ENCODE peak calls at places on chromosomes 7 and 10, in six cellular contexts. One of them, this sample, is unnamed.
A peak's percentile ranks its signal among the peaks of the same experiment; 100 is the strongest.

GRCh38 chr10:130243015-130243414 is 106.8 kb downstream of the GLRX3 start:
- DNase-seq in PC-3: no peak
- DNase-seq in breast epithelium: no peak
- DNase-seq in neural progenitor cell: no peak
- DNase-seq in hepatocyte: no peak
- DNase-seq in adrenal gland: no peak
- DNase-seq in this sample: no peak

GRCh38 chr7:18287482-18287881 is 208.1 kb upstream of the HDAC9 start:
- DNase-seq in neural progenitor cell: peak; percentile 4
- DNase-seq in PC-3: no peak
- DNase-seq in adrenal gland: no peak
- DNase-seq in hepatocyte: no peak
- DNase-seq in breast epithelium: no peak
- DNase-seq in this sample: no peak

GRCh38 chr7:38195804-38196595 is 18.0 kb downstream of the STARD3NL start:
- DNase-seq in PC-3: no peak
- DNase-seq in breast epithelium: no peak
- DNase-seq in adrenal gland: no peak
- DNase-seq in neural progenitor cell: no peak
- DNase-seq in hepatocyte: no peak
- DNase-seq in this sample: no peak

GRCh38 chr7:25775999-25776736 is 375.8 kb upstream of the NFE2L3 start:
- DNase-seq in adrenal gland: no peak
- DNase-seq in hepatocyte: no peak
- DNase-seq in PC-3: no peak
- DNase-seq in neural progenitor cell: no peak
- DNase-seq in breast epithelium: no peak
- DNase-seq in this sample: no peak

GRCh38 chr7:73512018-73512780 is 9.9 kb downstream of the BAZ1B start:
- DNase-seq in adrenal gland: peak; percentile 43
- DNase-seq in hepatocyte: no peak
- DNase-seq in breast epithelium: no peak
- DNase-seq in neural progenitor cell: no peak
- DNase-seq in PC-3: no peak
- DNase-seq in this sample: no peak

GRCh38 chr10:125820705-125821104 is 2.4 kb downstream of the UROS start:
- DNase-seq in PC-3: no peak
- DNase-seq in neural progenitor cell: no peak
- DNase-seq in hepatocyte: no peak
- DNase-seq in breast epithelium: no peak
- DNase-seq in adrenal gland: no peak
- DNase-seq in this sample: no peak

GRCh38 chr10:49606981-49607535 is 3.1 kb upstream of the SLC18A3 start:
- DNase-seq in adrenal gland: peak; percentile 70
- DNase-seq in PC-3: peak; percentile 92
- DNase-seq in breast epithelium: peak; percentile 57
- DNase-seq in neural progenitor cell: peak; percentile 93
- DNase-seq in hepatocyte: peak; percentile 91
- DNase-seq in this sample: peak; percentile 88

GRCh38 chr10:9243861-9244515 is 1189.5 kb downstream of the GATA3 start:
- DNase-seq in hepatocyte: no peak
- DNase-seq in neural progenitor cell: peak; percentile 25
- DNase-seq in adrenal gland: no peak
- DNase-seq in breast epithelium: no peak
- DNase-seq in PC-3: no peak
- DNase-seq in this sample: no peak

GRCh38 chr7:7969306-7970112 is 913 bp downstream of the GLCCI1 start:
- DNase-seq in breast epithelium: peak; percentile 57
- DNase-seq in PC-3: peak; percentile 33
- DNase-seq in adrenal gland: peak; percentile 66
- DNase-seq in neural progenitor cell: peak; percentile 61
- DNase-seq in hepatocyte: peak; percentile 62
- DNase-seq in this sample: peak; percentile 91

GRCh38 chr7:22667562-22668239 is 59.3 kb upstream of the IL6 start:
- DNase-seq in adrenal gland: no peak
- DNase-seq in PC-3: peak; percentile 93
- DNase-seq in neural progenitor cell: no peak
- DNase-seq in hepatocyte: peak; percentile 52
- DNase-seq in breast epithelium: no peak
- DNase-seq in this sample: no peak

GRCh38 chr10:43257210-43258031 is 9.4 kb downstream of the RASGEF1A start:
- DNase-seq in hepatocyte: peak; percentile 10
- DNase-seq in adrenal gland: peak; percentile 38
- DNase-seq in neural progenitor cell: no peak
- DNase-seq in PC-3: no peak
- DNase-seq in breast epithelium: no peak
- DNase-seq in this sample: peak; percentile 74

GRCh38 chr10:84499846-84500245 is 171.5 kb downstream of the CCSER2 start:
- DNase-seq in adrenal gland: no peak
- DNase-seq in neural progenitor cell: peak; percentile 60
- DNase-seq in breast epithelium: no peak
- DNase-seq in PC-3: no peak
- DNase-seq in hepatocyte: no peak
- DNase-seq in this sample: no peak

GRCh38 chr7:92717601-92717981 is 118.8 kb downstream of the CDK6 start:
- DNase-seq in PC-3: peak; percentile 51
- DNase-seq in neural progenitor cell: no peak
- DNase-seq in adrenal gland: no peak
- DNase-seq in hepatocyte: no peak
- DNase-seq in breast epithelium: no peak
- DNase-seq in this sample: no peak

GRCh38 chr7:92715963-92716362 is 120.4 kb downstream of the CDK6 start:
- DNase-seq in adrenal gland: no peak
- DNase-seq in neural progenitor cell: no peak
- DNase-seq in hepatocyte: no peak
- DNase-seq in breast epithelium: no peak
- DNase-seq in PC-3: no peak
- DNase-seq in this sample: no peak

GRCh38 chr7:92716825-92717580 is 119.4 kb downstream of the CDK6 start:
- DNase-seq in PC-3: no peak
- DNase-seq in adrenal gland: no peak
- DNase-seq in breast epithelium: no peak
- DNase-seq in neural progenitor cell: no peak
- DNase-seq in hepatocyte: no peak
- DNase-seq in this sample: no peak

GRCh38 chr7:92720604-92721350 is 115.6 kb downstream of the CDK6 start:
- DNase-seq in adrenal gland: no peak
- DNase-seq in breast epithelium: no peak
- DNase-seq in neural progenitor cell: no peak
- DNase-seq in PC-3: no peak
- DNase-seq in hepatocyte: no peak
- DNase-seq in this sample: no peak

GRCh38 chr7:92717982-92718716 is 118.2 kb downstream of the CDK6 start:
- DNase-seq in PC-3: peak; percentile 70
- DNase-seq in hepatocyte: no peak
- DNase-seq in adrenal gland: peak; percentile 88
- DNase-seq in breast epithelium: no peak
- DNase-seq in neural progenitor cell: no peak
- DNase-seq in this sample: peak; percentile 75
- H3K4me3 ChIP-seq in PC-3: peak overlapping the region; percentile 64
- H3K4me3 ChIP-seq in hepatocyte: no peak overlapping the region
- H3K4me3 ChIP-seq in adrenal gland: peak overlapping the region; percentile 13
- H3K4me3 ChIP-seq in breast epithelium: peak overlapping the region; percentile 66
- H3K4me3 ChIP-seq in neural progenitor cell: no peak overlapping the region
- H3K4me3 ChIP-seq in this sample: peak overlapping the region; percentile 34

DNA sequence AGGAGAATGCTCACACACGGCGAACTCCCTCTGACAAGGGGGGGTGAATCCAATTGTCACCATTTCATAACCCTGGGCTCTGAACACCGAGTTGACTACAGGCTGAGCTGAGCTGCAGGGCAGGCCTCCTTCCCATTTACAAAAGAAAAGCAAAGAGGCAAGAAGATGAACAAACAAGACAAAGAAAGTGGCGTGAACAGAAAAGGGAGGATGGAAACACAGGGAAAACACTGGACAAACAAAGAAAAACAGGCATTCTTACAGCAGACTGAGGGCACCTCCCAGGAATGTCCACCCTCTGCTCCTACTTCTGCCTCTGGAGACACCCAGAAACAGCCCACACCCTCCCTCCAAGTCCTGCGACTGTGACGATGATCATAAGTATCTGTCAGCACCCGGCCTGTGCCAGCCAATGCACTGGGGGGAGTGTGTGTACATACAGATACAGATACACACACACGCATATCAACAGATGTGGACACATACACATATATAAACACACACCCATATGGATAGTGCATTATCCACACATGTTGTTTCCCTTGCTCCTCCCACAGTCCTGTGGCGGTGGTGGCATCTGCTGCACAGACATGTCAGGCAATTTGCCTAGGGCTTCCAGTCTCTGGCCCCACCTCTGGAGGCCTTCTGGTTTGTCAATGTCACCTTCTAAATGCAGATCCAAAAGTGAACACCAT is 66.2 kb downstream of the FAM53B start:
- DNase-seq in adrenal gland: no peak
- DNase-seq in hepatocyte: no peak
- DNase-seq in breast epithelium: no peak
- DNase-seq in PC-3: no peak
- DNase-seq in neural progenitor cell: no peak
- DNase-seq in this sample: peak; percentile 74
- H3K27ac ChIP-seq in adrenal gland: no peak overlapping the region
- H3K27ac ChIP-seq in hepatocyte: peak overlapping the region; percentile 8
- H3K27ac ChIP-seq in breast epithelium: peak overlapping the region; percentile 39
- H3K27ac ChIP-seq in PC-3: no peak overlapping the region
- H3K27ac ChIP-seq in neural progenitor cell: peak overlapping the region; percentile 74
- H3K27ac ChIP-seq in this sample: peak overlapping the region; percentile 58

GRCh38 chr10:113960617-113961260 is 82.9 kb upstream of the ADRB1 start:
- DNase-seq in neural progenitor cell: peak; percentile 26
- DNase-seq in adrenal gland: no peak
- DNase-seq in breast epithelium: no peak
- DNase-seq in PC-3: peak; percentile 2
- DNase-seq in hepatocyte: peak; percentile 80
- DNase-seq in this sample: no peak
- H3K4me3 ChIP-seq in neural progenitor cell: no peak overlapping the region
- H3K4me3 ChIP-seq in adrenal gland: no peak overlapping the region
- H3K4me3 ChIP-seq in breast epithelium: no peak overlapping the region
- H3K4me3 ChIP-seq in PC-3: no peak overlapping the region
- H3K4me3 ChIP-seq in hepatocyte: no peak overlapping the region
- H3K4me3 ChIP-seq in this sample: no peak overlapping the region

GRCh38 chr10:30062090-30062489 is 2.7 kb upstream of the JCAD start:
- DNase-seq in adrenal gland: no peak
- DNase-seq in PC-3: no peak
- DNase-seq in breast epithelium: no peak
- DNase-seq in neural progenitor cell: no peak
- DNase-seq in hepatocyte: no peak
- DNase-seq in this sample: no peak
- H3K27ac ChIP-seq in adrenal gland: no peak overlapping the region
- H3K27ac ChIP-seq in PC-3: no peak overlapping the region
- H3K27ac ChIP-seq in breast epithelium: no peak overlapping the region
- H3K27ac ChIP-seq in neural progenitor cell: no peak overlapping the region
- H3K27ac ChIP-seq in hepatocyte: no peak overlapping the region
- H3K27ac ChIP-seq in this sample: no peak overlapping the region

GRCh38 chr10:106816318-106817085 is 348.0 kb downstream of the SORCS1 start:
- DNase-seq in breast epithelium: no peak
- DNase-seq in hepatocyte: no peak
- DNase-seq in neural progenitor cell: peak; percentile 88
- DNase-seq in adrenal gland: peak; percentile 53
- DNase-seq in PC-3: no peak
- DNase-seq in this sample: no peak

GRCh38 chr10:106815427-106816043 is 349.0 kb downstream of the SORCS1 start:
- DNase-seq in hepatocyte: no peak
- DNase-seq in adrenal gland: no peak
- DNase-seq in neural progenitor cell: no peak
- DNase-seq in breast epithelium: no peak
- DNase-seq in PC-3: no peak
- DNase-seq in this sample: no peak

GRCh38 chr10:106819490-106819889 is 345.0 kb downstream of the SORCS1 start:
- DNase-seq in adrenal gland: no peak
- DNase-seq in hepatocyte: no peak
- DNase-seq in breast epithelium: no peak
- DNase-seq in PC-3: no peak
- DNase-seq in neural progenitor cell: no peak
- DNase-seq in this sample: no peak
- H3K4me3 ChIP-seq in adrenal gland: no peak overlapping the region
- H3K4me3 ChIP-seq in hepatocyte: no peak overlapping the region
- H3K4me3 ChIP-seq in breast epithelium: no peak overlapping the region
- H3K4me3 ChIP-seq in PC-3: no peak overlapping the region
- H3K4me3 ChIP-seq in neural progenitor cell: no peak overlapping the region
- H3K4me3 ChIP-seq in this sample: no peak overlapping the region

DNA sequence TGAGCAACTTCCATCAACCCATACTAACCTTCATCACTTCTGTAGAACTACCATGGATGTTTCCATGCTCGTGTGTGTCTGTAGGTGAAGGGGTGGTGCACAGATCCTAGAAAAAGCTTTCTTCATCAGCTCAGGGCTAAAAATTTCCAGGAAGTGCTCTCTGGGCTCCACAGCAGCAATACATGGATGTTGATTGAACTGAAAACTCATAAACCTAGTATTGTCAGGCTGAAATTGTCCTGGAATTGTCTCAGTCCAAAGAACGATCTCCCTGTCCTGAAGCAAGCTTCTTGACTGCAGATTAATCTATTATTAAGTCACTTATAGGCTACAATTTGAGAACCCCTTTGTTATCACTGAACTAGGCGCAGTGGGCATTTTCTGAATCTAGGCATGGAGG is 39.8 kb downstream of the ENO4 start:
- DNase-seq in PC-3: no peak
- DNase-seq in adrenal gland: no peak
- DNase-seq in hepatocyte: no peak
- DNase-seq in breast epithelium: no peak
- DNase-seq in neural progenitor cell: no peak
- DNase-seq in this sample: no peak
- H3K27ac ChIP-seq in PC-3: peak overlapping the region; percentile 80
- H3K27ac ChIP-seq in adrenal gland: no peak overlapping the region
- H3K27ac ChIP-seq in hepatocyte: peak overlapping the region; percentile 49
- H3K27ac ChIP-seq in breast epithelium: no peak overlapping the region
- H3K27ac ChIP-seq in neural progenitor cell: no peak overlapping the region
- H3K27ac ChIP-seq in this sample: no peak overlapping the region